ENCODE peak calls at places on chromosome 5, in nine cellular contexts. C, H, S, P, I, M, Y, R and E are unnamed samples.

GRCh38 chr5:53334431-53334941 is 145.9 kb upstream of the FST start:
- DNase-seq in C (no peak), H (no peak), S (peak; percentile 59), P (no peak), I (no peak), M (peak; percentile 55), Y (no peak), R (peak; percentile 86), E (no peak)

GRCh38 chr5:121325930-121326329 is 525.8 kb upstream of the FTMT start:
- DNase-seq in C (no peak), H (no peak), S (no peak), P (peak; percentile 61), I (no peak), M (no peak), Y (no peak), R (no peak), E (no peak)

GRCh38 chr5:27276119-27276518 is 237.7 kb upstream of the CDH9 start:
- DNase-seq in C (no peak), H (no peak), S (no peak), P (no peak), I (no peak), M (no peak), Y (no peak), R (no peak), E (no peak)

GRCh38 chr5:99019812-99020697 is 91.2 kb upstream of the CHD1 start:
- DNase-seq in C (no peak), H (no peak), S (peak; percentile 86), P (peak; percentile 24), I (no peak), M (peak; percentile 83), Y (no peak), R (peak; percentile 79), E (peak; percentile 96)

GRCh38 chr5:10457682-10458574 is 16.2 kb downstream of the ROPN1L start:
- DNase-seq in C (no peak), H (no peak), S (no peak), P (peak; percentile 44), I (no peak), M (peak; percentile 26), Y (no peak), R (no peak), E (no peak)

GRCh38 chr5:14476791-14477435 is 104.7 kb upstream of the OTULINL start:
- DNase-seq in C (no peak), H (no peak), S (no peak), P (no peak), I (no peak), M (peak; percentile 48), Y (no peak), R (peak; percentile 54), E (no peak)

GRCh38 chr5:109563189-109563588 is 126.5 kb upstream of the MAN2A1 start:
- DNase-seq in C (no peak), H (no peak), S (no peak), P (no peak), I (no peak), M (no peak), Y (no peak), R (no peak), E (no peak)

GRCh38 chr5:133353741-133354140 is 258.6 kb downstream of the FSTL4 start:
- DNase-seq in C (no peak), H (no peak), S (no peak), P (no peak), I (no peak), M (no peak), Y (no peak), R (peak; percentile 26), E (no peak)

GRCh38 chr5:176355400-176356178 is 6.0 kb downstream of the KIAA1191 start:
- DNase-seq in C (no peak), H (no peak), S (no peak), P (no peak), I (no peak), M (no peak), Y (no peak), R (no peak), E (no peak)

GRCh38 chr5:60463179-60463868 is 236.6 kb downstream of the DEPDC1B start:
- DNase-seq in C (no peak), H (no peak), S (peak; percentile 3), P (no peak), I (no peak), M (no peak), Y (no peak), R (peak; percentile 95), E (no peak)

GRCh38 chr5:122089614-122090013 is 11.6 kb upstream of the LOX start:
- DNase-seq in C (peak; percentile 46), H (no peak), S (peak; percentile 86), P (no peak), I (no peak), M (peak; percentile 71), Y (no peak), R (peak; percentile 88), E (no peak)

GRCh38 chr5:40223884-40224402 is 455.8 kb upstream of the PTGER4 start:
- DNase-seq in C (peak; percentile 48), H (peak; percentile 64), S (peak; percentile 67), P (no peak), I (peak; percentile 67), M (peak; percentile 92), Y (no peak), R (peak; percentile 68), E (peak; percentile 77)